ENCODE peak calls at places on chromosomes 13 and 19, in nine cellular contexts. P is tibial nerve; M is left ventricle myocardium inferior; I is psoas muscle; Y is pancreas; A is tibial artery; T is heart right ventricle; K is activated CD8-positive, alpha-beta T cell treated with anti-CD3 and anti-CD28 coated beads for 36 hours; U is A549. Z is an unnamed sample.

GRCh38 chr19:6236310-6237291 is 43.2 kb downstream of the MLLT1 start:
- DNase-seq in P (no peak), M (peak; percentile 29), I (peak; percentile 57), Y (peak; percentile 94), A (no peak), T (peak; percentile 55), K (no peak), U (no peak), Z (no peak)

GRCh38 chr19:11453468-11454341 is 18.3 kb downstream of the PRKCSH start:
- DNase-seq in P (no peak), M (no peak), I (no peak), Y (no peak), A (no peak), T (no peak), K (peak; percentile 35), U (no peak), Z (no peak)

GRCh38 chr13:93190006-93190405 is 36.6 kb upstream of the GPC6 start:
- DNase-seq in P (no peak), M (no peak), I (no peak), Y (no peak), A (no peak), T (no peak), K (no peak), U (no peak), Z (no peak)

GRCh38 chr13:47019977-47020376 is 123.1 kb upstream of the HTR2A start:
- DNase-seq in P (no peak), M (no peak), I (no peak), Y (no peak), A (no peak), T (no peak), K (no peak), U (no peak), Z (no peak)

GRCh38 chr13:114027826-114028225 is 54.0 kb upstream of the C13orf46 start:
- DNase-seq in P (no peak), M (no peak), I (no peak), Y (no peak), A (no peak), T (peak; percentile 11), K (no peak), U (no peak), Z (no peak)

GRCh38 chr19:1646931-1647663 is 5.3 kb downstream of the TCF3 start:
- DNase-seq in P (no peak), M (no peak), I (no peak), Y (no peak), A (no peak), T (no peak), K (no peak), U (no peak), Z (no peak)

GRCh38 chr13:99288069-99288468 is 19.1 kb downstream of the GPR183 start:
- DNase-seq in P (no peak), M (no peak), I (no peak), Y (no peak), A (no peak), T (no peak), K (peak; percentile 88), U (no peak), Z (no peak)

GRCh38 chr13:34419025-34419424 is 523.0 kb upstream of the NBEA start:
- DNase-seq in P (no peak), M (no peak), I (no peak), Y (no peak), A (no peak), T (no peak), K (no peak), U (no peak), Z (no peak)

GRCh38 chr19:41862445-41862986 is 2.5 kb downstream of the RPS19 start:
- DNase-seq in P (no peak), M (no peak), I (peak; percentile 16), Y (no peak), A (no peak), T (no peak), K (no peak), U (no peak), Z (no peak)

GRCh38 chr19:46974181-46974580 is 45.5 kb upstream of the NPAS1 start:
- DNase-seq in P (no peak), M (no peak), I (no peak), Y (no peak), A (no peak), T (no peak), K (no peak), U (no peak), Z (no peak)

GRCh38 chr13:101784313-101784712 is 331.8 kb downstream of the ITGBL1 start:
- DNase-seq in P (no peak), M (no peak), I (no peak), Y (no peak), A (no peak), T (no peak), K (no peak), U (no peak), Z (no peak)

GRCh38 chr19:42850981-42851717 is 28.4 kb downstream of the PSG1 start:
- DNase-seq in P (peak; percentile 34), M (peak; percentile 25), I (peak; percentile 74), Y (no peak), A (peak; percentile 89), T (peak; percentile 12), K (no peak), U (peak; percentile 92), Z (no peak)

GRCh38 chr13:101092985-101093384 is 323.3 kb downstream of the NALCN start:
- DNase-seq in P (no peak), M (no peak), I (no peak), Y (no peak), A (no peak), T (no peak), K (no peak), U (no peak), Z (no peak)

GRCh38 chr13:100269837-100270236 is 180.9 kb downstream of the PCCA start:
- DNase-seq in P (peak; percentile 66), M (peak; percentile 74), I (peak; percentile 80), Y (peak; percentile 26), A (peak; percentile 73), T (peak; percentile 79), K (no peak), U (no peak), Z (no peak)

GRCh38 chr19:32041681-32042292 is 303.6 kb upstream of the ZNF507 start:
- DNase-seq in P (no peak), M (peak; percentile 27), I (no peak), Y (peak; percentile 13), A (no peak), T (peak; percentile 57), K (peak; percentile 49), U (peak; percentile 47), Z (no peak)

GRCh38 chr13:99572131-99572530 is 70.9 kb downstream of the TM9SF2 start:
- DNase-seq in P (no peak), M (no peak), I (no peak), Y (no peak), A (no peak), T (no peak), K (no peak), U (no peak), Z (no peak)

DNA sequence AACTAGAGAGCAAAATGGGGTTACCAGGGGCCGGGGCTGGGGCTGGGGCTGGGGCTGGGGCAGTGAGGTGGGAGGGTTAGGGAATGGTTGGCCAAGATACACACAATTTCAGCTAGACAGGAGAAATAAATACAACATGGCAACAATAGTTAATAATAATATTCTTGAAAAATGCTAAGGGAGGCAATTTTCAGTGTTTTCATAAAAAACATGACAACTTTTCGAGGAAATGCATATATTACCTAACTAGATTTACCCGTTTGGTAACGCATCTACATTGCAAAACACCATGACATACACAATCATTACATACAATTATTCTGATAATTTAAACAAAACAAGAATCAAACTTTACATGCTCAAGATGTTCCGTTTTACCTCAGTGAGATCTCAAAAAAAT is 12.2 kb downstream of the RFPL4AL1 start:
- DNase-seq in P (no peak), M (no peak), I (no peak), Y (no peak), A (no peak), T (no peak), K (no peak), U (no peak), Z (no peak)
- TF ChIP-seq CTCF in P (no peak), M (no peak), I (no peak), Y (no peak), A (no peak), T (no peak), K (no peak), U (no peak), Z (no peak)

GRCh38 chr19:58543826-58544590 is at the start of gene TRIM28:
- DNase-seq in P (peak; percentile 98), M (peak; percentile 98), I (peak; percentile 99), Y (peak; percentile 96), A (peak; percentile 99), T (peak; percentile 99), K (peak; percentile 100), U (peak; percentile 100), Z (peak; percentile 100)
- TF ChIP-seq CTCF in P (no peak), M (peak; percentile 21), I (no peak), Y (no peak), A (no peak), T (no peak), K (no peak), U (no peak), Z (no peak)

GRCh38 chr13:55516610-55517009 is 1624.1 kb upstream of the PRR20A start:
- DNase-seq in P (no peak), M (no peak), I (no peak), Y (no peak), A (no peak), T (no peak), K (no peak), U (no peak), Z (no peak)

DNA sequence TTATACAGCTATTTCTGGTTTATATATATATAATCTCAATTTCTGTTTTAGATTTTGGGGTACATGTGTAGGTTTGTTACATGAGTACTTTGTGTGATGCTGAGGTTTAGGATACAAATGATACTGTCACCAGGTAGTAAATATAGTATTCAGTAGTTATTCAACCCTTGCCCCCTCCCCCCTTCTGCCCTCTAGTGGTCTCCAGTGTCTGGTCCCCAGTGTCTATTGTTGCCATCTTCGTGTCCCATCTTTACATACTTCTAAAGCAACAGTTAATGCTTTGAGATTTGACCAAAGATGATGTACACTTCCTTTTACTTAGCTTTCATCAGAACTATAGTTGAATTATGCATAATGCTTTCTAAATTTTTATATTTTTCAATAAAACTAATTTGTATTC is 1623.4 kb upstream of the PRR20A start:
- DNase-seq in P (no peak), M (no peak), I (no peak), Y (no peak), A (no peak), T (no peak), K (peak; percentile 2), U (no peak), Z (no peak)
- TF ChIP-seq CTCF in P (no peak), M (no peak), I (no peak), Y (no peak), A (no peak), T (no peak), K (no peak), U (no peak), Z (peak; percentile 31)

DNA sequence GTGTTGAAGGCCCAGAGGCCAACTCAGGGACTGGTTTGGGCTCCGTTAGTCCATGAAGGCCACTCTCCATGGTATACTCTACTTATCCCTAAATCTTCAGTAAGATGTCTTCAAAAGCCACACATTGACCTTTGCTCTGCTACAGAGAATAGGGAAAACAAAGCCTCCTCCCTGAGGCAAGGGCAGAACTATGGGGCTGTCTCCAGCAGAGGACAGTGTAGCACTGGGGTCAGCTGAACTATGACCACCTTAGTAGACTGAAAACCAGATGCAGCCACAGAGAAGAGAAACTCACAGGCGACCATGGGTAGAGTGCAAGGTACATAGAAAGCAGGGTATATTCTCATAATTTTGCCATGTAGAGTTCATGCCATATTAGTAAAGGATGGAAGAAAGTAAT is 587.4 kb downstream of the LMO7 start:
- DNase-seq in P (no peak), M (no peak), I (no peak), Y (no peak), A (no peak), T (no peak), K (no peak), U (no peak), Z (no peak)
- TF ChIP-seq CTCF in P (no peak), M (peak; percentile 52), I (no peak), Y (no peak), A (no peak), T (peak; percentile 34), K (no peak), U (no peak), Z (no peak)